ENCODE peak calls at places on chromosomes 16 and 17, in five cellular contexts. L is mammary epithelial cell, P is esophagus squamous epithelium, W is PC-3, M is Caco-2. D is an unnamed sample. For H3K9me3, the result is how much of the 10 kb centered on the place peaks cover.

GRCh38 chr17:80645706-80646325 is 101.2 kb downstream of the RPTOR start:
- DNase-seq in L (no peak), P (no peak), W (peak), M (no peak), D (no peak)

GRCh38 chr16:86566601-86566965 is at the start of gene FOXC2:
- DNase-seq in L (peak), P (no peak), W (no peak), M (no peak), D (no peak)

GRCh38 chr17:63984206-63984605 is 11.5 kb upstream of the SCN4A start:
- DNase-seq in L (no peak), P (no peak), W (no peak), M (no peak), D (no peak)

GRCh38 chr16:77611386-77611785 is 110.9 kb upstream of the NUDT7 start:
- DNase-seq in L (peak), P (no peak), W (no peak), M (no peak), D (no peak)

GRCh38 chr17:10171581-10171981 is 26.8 kb downstream of the GAS7 start:
- DNase-seq in L (no peak), P (no peak), W (no peak), M (no peak), D (no peak)

GRCh38 chr17:16882243-16882925 is 89.5 kb downstream of the TNFRSF13B start:
- DNase-seq in L (no peak), P (no peak), W (no peak), M (no peak), D (no peak)

GRCh38 chr16:31072540-31073072 is 1.4 kb downstream of the ZNF668 start:
- DNase-seq in L (peak), P (no peak), W (peak), M (no peak), D (no peak)

GRCh38 chr17:42065201-42065600 is 14.8 kb upstream of the C17orf113 start:
- DNase-seq in L (no peak), P (no peak), W (no peak), M (no peak), D (no peak)

GRCh38 chr16:61024180-61024900 is 1011.9 kb downstream of the CDH8 start:
- DNase-seq in L (no peak), P (no peak), W (no peak), M (no peak), D (no peak)

DNA sequence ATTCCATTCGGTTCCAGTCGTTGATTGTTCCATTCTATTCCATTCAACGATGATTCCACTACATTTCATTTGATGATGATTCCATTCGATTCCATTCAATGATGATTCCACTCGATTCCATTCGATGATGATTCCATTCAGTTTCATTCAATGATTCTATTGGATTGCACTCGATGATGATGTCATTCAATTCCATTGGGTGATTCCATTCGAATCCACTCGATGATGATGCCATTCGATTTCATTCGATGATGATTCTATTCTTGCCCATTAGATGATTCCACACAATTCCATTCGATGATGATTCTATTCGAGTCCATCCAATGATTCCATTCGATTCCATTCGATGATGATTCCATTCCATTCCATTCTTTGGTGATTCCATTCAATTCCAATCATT is 1283.7 kb downstream of the TP53TG3F start:
- DNase-seq in L (no peak), P (no peak), W (no peak), M (no peak), D (no peak)
- H3K9me3 ChIP-seq in L (half or more), P (under half), W (under half), M (under half), D (under half)

GRCh38 chr17:59798111-59798510 is 90.7 kb downstream of the VMP1 start:
- DNase-seq in L (no peak), P (no peak), W (no peak), M (no peak), D (no peak)
- H3K9me3 ChIP-seq in L (under half), P (under half), W (under half), M (under half), D (under half)

GRCh38 chr16:35629001-35629400 is 2169.6 kb downstream of the TP53TG3F start:
- DNase-seq in L (no peak), P (no peak), W (no peak), M (peak), D (no peak)
- H3K9me3 ChIP-seq in L (under half), P (under half), W (under half), M (under half), D (under half)

GRCh38 chr16:63061319-63061718 is 1025.1 kb upstream of the CDH8 start:
- DNase-seq in L (no peak), P (no peak), W (no peak), M (peak), D (no peak)

DNA sequence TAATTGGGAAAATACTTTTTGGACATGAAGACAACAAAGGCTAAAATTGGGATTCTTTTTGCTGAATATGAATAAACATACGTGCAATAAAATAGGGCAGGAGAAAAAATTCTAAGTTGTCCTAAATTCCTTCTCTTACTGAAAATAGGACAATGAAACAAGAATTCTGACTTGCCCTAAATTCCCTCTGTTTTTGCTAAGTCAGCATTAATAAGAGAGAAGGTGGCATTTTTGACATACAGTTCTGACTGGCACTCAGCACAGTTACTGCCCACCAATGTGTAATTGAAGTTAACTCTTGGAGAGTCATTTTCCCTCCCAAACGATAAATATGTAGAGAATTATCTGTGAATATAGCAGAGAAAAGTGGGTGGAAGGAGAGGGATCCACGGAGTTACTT is 1021.1 kb upstream of the CDH8 start:
- DNase-seq in L (no peak), P (no peak), W (no peak), M (no peak), D (no peak)
- H3K9me3 ChIP-seq in L (under half), P (under half), W (under half), M (under half), D (under half)

GRCh38 chr16:35150805-35151312 is 1691.4 kb downstream of the TP53TG3F start:
- DNase-seq in L (no peak), P (no peak), W (no peak), M (no peak), D (no peak)
- H3K9me3 ChIP-seq in L (under half), P (under half), W (under half), M (under half), D (under half)

GRCh38 chr16:68574479-68574878 is 35.4 kb downstream of the ZFP90 start:
- DNase-seq in L (no peak), P (no peak), W (no peak), M (no peak), D (no peak)

GRCh38 chr16:68575082-68575481 is 36.0 kb downstream of the ZFP90 start:
- DNase-seq in L (peak), P (no peak), W (no peak), M (no peak), D (no peak)

GRCh38 chr16:68577352-68577853 is 38.3 kb downstream of the ZFP90 start:
- DNase-seq in L (no peak), P (no peak), W (no peak), M (no peak), D (no peak)
- H3K9me3 ChIP-seq in L (under half), P (under half), W (under half), M (under half), D (under half)

DNA sequence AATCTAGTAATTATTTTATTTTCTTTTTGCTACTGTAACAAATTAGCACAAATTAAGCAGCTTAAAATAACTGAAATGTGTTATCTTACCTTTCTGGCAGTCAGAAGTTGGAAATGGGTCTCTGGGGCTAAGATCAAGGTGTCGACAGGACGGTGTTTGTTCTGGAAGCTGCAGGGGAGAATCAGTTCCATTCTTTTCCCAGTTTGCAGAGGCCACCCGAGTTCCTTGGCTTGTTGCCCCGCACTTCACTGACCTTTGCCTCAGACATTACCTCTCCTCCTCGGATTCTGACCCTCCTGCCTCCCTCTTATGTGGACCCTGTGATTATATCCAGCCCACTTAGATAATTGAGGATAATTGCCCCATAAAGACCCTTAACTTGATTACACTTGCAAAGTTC is 61.0 kb upstream of the MAF start:
- DNase-seq in L (no peak), P (no peak), W (no peak), M (no peak), D (no peak)
- H3K9me3 ChIP-seq in L (under half), P (under half), W (under half), M (under half), D (under half)

GRCh38 chr16:35342012-35342411 is 1882.6 kb downstream of the TP53TG3F start:
- DNase-seq in L (no peak), P (no peak), W (no peak), M (no peak), D (no peak)
- H3K9me3 ChIP-seq in L (under half), P (under half), W (under half), M (under half), D (under half)

DNA sequence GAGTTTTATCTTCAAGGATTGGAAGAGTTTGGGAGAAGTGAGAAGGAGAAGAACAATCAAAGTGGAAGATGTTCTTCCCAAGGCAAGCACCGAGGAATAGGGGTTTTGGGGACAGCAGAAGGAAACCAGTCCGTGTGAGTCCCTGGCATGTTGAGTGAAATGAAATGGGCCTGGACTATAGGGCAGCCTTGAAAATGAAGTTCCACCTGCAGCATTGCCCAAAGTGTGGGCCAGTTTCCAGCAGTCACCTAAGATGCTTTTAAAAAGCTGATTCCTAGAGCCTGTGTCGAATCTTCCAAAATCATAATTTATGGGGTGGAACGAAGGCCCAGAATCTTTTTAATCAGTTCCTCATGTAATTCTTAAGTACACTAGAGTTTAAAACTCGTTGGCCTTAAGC is 59.9 kb upstream of the DNAH9 start:
- DNase-seq in L (no peak), P (no peak), W (no peak), M (no peak), D (no peak)
- H3K9me3 ChIP-seq in L (under half), P (under half), W (under half), M (under half), D (under half)

GRCh38 chr16:35651841-35652240 is 2192.4 kb downstream of the TP53TG3F start:
- DNase-seq in L (no peak), P (no peak), W (no peak), M (no peak), D (no peak)
- H3K9me3 ChIP-seq in L (under half), P (under half), W (under half), M (under half), D (under half)